ENCODE peak calls at places on chromosomes 2 and 18, in ten cellular contexts. M is A549; G is islet precursor cell; J is NCI-H748 treated with DMSO at 0.1 percent for 48 hours; B is NCI-H1417; V is stimulated activated CD4-positive, alpha-beta T cell treated with anti-CD3 and anti-CD28 coated beads, Interleukin-1b, Interleukin-23, amount 100 ng/mL, for 1 hour; Q is GDM1; L is amygdala; S is NCI-H1436; N is HTR-8/SVneo. C is an unnamed sample.

GRCh38 chr2:31246184-31246852 is 12.4 kb downstream of the EHD3 start:
- DNase-seq in M (no peak), G (peak), J (no peak), B (peak), V (no peak), Q (no peak), L (no peak), S (no peak), N (no peak), C (no peak)

GRCh38 chr2:12313445-12314118 is 403.2 kb upstream of the TRIB2 start:
- DNase-seq in M (no peak), G (no peak), J (no peak), B (no peak), V (no peak), Q (no peak), L (no peak), S (no peak), N (no peak), C (no peak)

GRCh38 chr2:28392297-28393114 is at the start of gene FOSL2:
- DNase-seq in M (peak), G (peak), J (peak), B (peak), V (peak), Q (peak), L (peak), S (peak), N (peak), C (peak)

GRCh38 chr2:166610180-166610919 is 116.3 kb upstream of the SCN7A start:
- DNase-seq in M (no peak), G (peak), J (no peak), B (no peak), V (no peak), Q (no peak), L (peak), S (no peak), N (no peak), C (peak)

GRCh38 chr2:17107131-17107530 is 411.1 kb downstream of the RAD51AP2 start:
- DNase-seq in M (no peak), G (no peak), J (no peak), B (no peak), V (no peak), Q (no peak), L (no peak), S (no peak), N (no peak), C (no peak)

GRCh38 chr2:121635371-121635770 is 13.9 kb downstream of the CLASP1 start:
- DNase-seq in M (no peak), G (no peak), J (no peak), B (peak), V (no peak), Q (no peak), L (no peak), S (no peak), N (no peak), C (no peak)

GRCh38 chr2:235494716-235495372 is 1.0 kb downstream of the AGAP1 start:
- DNase-seq in M (peak), G (peak), J (no peak), B (peak), V (no peak), Q (no peak), L (peak), S (peak), N (no peak), C (peak)

GRCh38 chr2:48496867-48497266 is 33.1 kb upstream of the STON1 start:
- DNase-seq in M (no peak), G (no peak), J (no peak), B (no peak), V (no peak), Q (no peak), L (no peak), S (no peak), N (peak), C (no peak)

GRCh38 chr2:234996467-234997270 is 44.9 kb downstream of the SH3BP4 start:
- DNase-seq in M (peak), G (peak), J (no peak), B (no peak), V (no peak), Q (no peak), L (no peak), S (no peak), N (peak), C (no peak)

GRCh38 chr2:2846379-2847130 is 515.5 kb upstream of the MYT1L start:
- DNase-seq in M (no peak), G (no peak), J (peak), B (peak), V (no peak), Q (no peak), L (peak), S (peak), N (no peak), C (no peak)

GRCh38 chr2:105821428-105822125 is 76.9 kb downstream of the NCK2 start:
- DNase-seq in M (no peak), G (no peak), J (peak), B (peak), V (no peak), Q (no peak), L (no peak), S (no peak), N (no peak), C (no peak)

GRCh38 chr2:165497659-165498306 is 28.3 kb downstream of the CSRNP3 start:
- DNase-seq in M (no peak), G (no peak), J (no peak), B (no peak), V (no peak), Q (no peak), L (no peak), S (no peak), N (no peak), C (no peak)

GRCh38 chr18:22822841-22823508 is 110.2 kb upstream of the RBBP8 start:
- DNase-seq in M (no peak), G (no peak), J (no peak), B (no peak), V (no peak), Q (no peak), L (no peak), S (no peak), N (no peak), C (no peak)

GRCh38 chr2:233470839-233471238 is 95.7 kb downstream of the USP40 start:
- DNase-seq in M (no peak), G (no peak), J (no peak), B (no peak), V (no peak), Q (no peak), L (no peak), S (no peak), N (no peak), C (no peak)

GRCh38 chr18:74128114-74128513 is 19.5 kb downstream of the FBXO15 start:
- DNase-seq in M (no peak), G (no peak), J (no peak), B (peak), V (no peak), Q (no peak), L (peak), S (no peak), N (no peak), C (no peak)

GRCh38 chr2:127197475-127198385 is 22.4 kb downstream of the CYP27C1 start:
- DNase-seq in M (peak), G (peak), J (peak), B (peak), V (no peak), Q (peak), L (no peak), S (peak), N (peak), C (no peak)

GRCh38 chr2:37688771-37689468 is 17.5 kb upstream of the CDC42EP3 start:
- DNase-seq in M (peak), G (peak), J (no peak), B (no peak), V (no peak), Q (no peak), L (no peak), S (no peak), N (peak), C (peak)

GRCh38 chr2:231683292-231683898 is 24.9 kb upstream of the PTMA start:
- DNase-seq in M (no peak), G (no peak), J (no peak), B (peak), V (no peak), Q (no peak), L (peak), S (peak), N (no peak), C (no peak)

GRCh38 chr2:23617817-23618216 is 232.8 kb downstream of the KLHL29 start:
- DNase-seq in M (no peak), G (no peak), J (no peak), B (peak), V (no peak), Q (no peak), L (peak), S (no peak), N (no peak), C (no peak)

GRCh38 chr2:2536416-2537056 is 205.5 kb upstream of the MYT1L start:
- DNase-seq in M (no peak), G (peak), J (no peak), B (no peak), V (no peak), Q (no peak), L (no peak), S (peak), N (no peak), C (no peak)

GRCh38 chr2:227724394-227725039 is at the start of gene SCYGR6:
- DNase-seq in M (no peak), G (no peak), J (no peak), B (no peak), V (no peak), Q (no peak), L (no peak), S (no peak), N (no peak), C (no peak)

GRCh38 chr2:160432633-160433032 is 61.0 kb downstream of the RBMS1 start:
- DNase-seq in M (peak), G (no peak), J (no peak), B (no peak), V (no peak), Q (no peak), L (no peak), S (no peak), N (no peak), C (no peak)

GRCh38 chr2:219551863-219552381 is 8.1 kb downstream of the TMEM198 start:
- DNase-seq in M (no peak), G (no peak), J (peak), B (no peak), V (no peak), Q (no peak), L (no peak), S (no peak), N (no peak), C (no peak)

GRCh38 chr18:64203295-64203694 is 54.4 kb upstream of the LINC00305 start:
- DNase-seq in M (no peak), G (no peak), J (no peak), B (no peak), V (no peak), Q (no peak), L (no peak), S (no peak), N (no peak), C (no peak)

GRCh38 chr18:44737623-44738022 is 56.9 kb downstream of the SETBP1 start:
- DNase-seq in M (no peak), G (peak), J (no peak), B (no peak), V (no peak), Q (no peak), L (no peak), S (no peak), N (no peak), C (no peak)

GRCh38 chr2:160175169-160176130 is 24.6 kb downstream of the ITGB6 start:
- DNase-seq in M (no peak), G (no peak), J (no peak), B (peak), V (no peak), Q (no peak), L (no peak), S (no peak), N (no peak), C (no peak)

GRCh38 chr2:9196637-9197036 is 10.0 kb upstream of the ASAP2 start:
- DNase-seq in M (no peak), G (no peak), J (no peak), B (no peak), V (no peak), Q (no peak), L (no peak), S (no peak), N (no peak), C (no peak)

GRCh38 chr2:20522311-20522710 is 75.4 kb downstream of the RHOB start:
- DNase-seq in M (no peak), G (no peak), J (no peak), B (no peak), V (no peak), Q (no peak), L (no peak), S (no peak), N (no peak), C (no peak)

C was measured in T47D.